ENCODE peak calls at places on chromosome 13, in eight cellular contexts. Q is AG04450, A is caudate nucleus, K is cardiac muscle cell, W is uterus, Y is H1, J is IMR-90, X is RWPE1. U is an unnamed sample.

GRCh38 chr13:111318396-111318795 is 2.0 kb upstream of the TEX29 start:
- DNase-seq in A (no peak), W (no peak), K (no peak), X (no peak), Y (peak; percentile 37), Q (no peak), J (peak; percentile 9), U (no peak)

GRCh38 chr13:108463365-108463764 is 166.0 kb upstream of the MYO16 start:
- DNase-seq in Q (peak; percentile 62), W (no peak), Y (no peak), J (peak; percentile 94), K (peak; percentile 69), A (no peak), X (peak; percentile 75), U (peak; percentile 77)

GRCh38 chr13:70950664-70951063 is 842.4 kb upstream of the KLHL1 start:
- DNase-seq in J (no peak), A (no peak), Q (no peak), Y (no peak), X (no peak), W (no peak), K (no peak), U (no peak)

GRCh38 chr13:30792257-30793000 is 57.1 kb downstream of the ALOX5AP start:
- DNase-seq in A (peak; percentile 61), J (peak; percentile 94), K (peak; percentile 96), Q (peak; percentile 92), W (peak; percentile 78), X (peak; percentile 91), Y (no peak), U (peak; percentile 93)

GRCh38 chr13:37791699-37792098 is 77.9 kb downstream of the TRPC4 start:
- DNase-seq in X (no peak), W (no peak), Q (no peak), K (peak; percentile 57), J (peak; percentile 10), Y (no peak), A (no peak), U (no peak)

GRCh38 chr13:26538363-26539317 is 18.8 kb upstream of the WASF3 start:
- DNase-seq in J (no peak), Y (no peak), K (peak; percentile 27), Q (no peak), A (no peak), W (no peak), X (no peak), U (no peak)

GRCh38 chr13:30464496-30465351 is 1.0 kb downstream of the HMGB1 start:
- DNase-seq in J (peak; percentile 70), Y (peak; percentile 56), Q (peak; percentile 34), A (peak; percentile 81), K (peak; percentile 92), W (peak; percentile 79), X (peak; percentile 41), U (peak; percentile 61)

GRCh38 chr13:36490055-36490454 is 57.8 kb downstream of the CCNA1 start:
- DNase-seq in Y (no peak), W (no peak), Q (no peak), K (no peak), X (no peak), J (no peak), A (no peak), U (no peak)

GRCh38 chr13:75468098-75468497 is 13.9 kb downstream of the TBC1D4 start:
- DNase-seq in K (peak; percentile 35), J (peak; percentile 53), X (no peak), A (no peak), Q (no peak), W (no peak), Y (no peak), U (no peak)

GRCh38 chr13:20348645-20349408 is 116.7 kb upstream of the GJB6 start:
- DNase-seq in X (no peak), Q (no peak), W (no peak), K (no peak), J (no peak), A (no peak), Y (no peak), U (no peak)

GRCh38 chr13:20349564-20350379 is 117.7 kb upstream of the GJB6 start:
- DNase-seq in Q (no peak), K (no peak), Y (no peak), W (no peak), J (no peak), A (no peak), X (no peak), U (no peak)

GRCh38 chr13:20350380-20350763 is 118.3 kb upstream of the GJB6 start:
- DNase-seq in A (no peak), J (no peak), Y (no peak), K (no peak), W (no peak), X (no peak), Q (no peak), U (no peak)

GRCh38 chr13:20351279-20352022 is 119.3 kb upstream of the GJB6 start:
- DNase-seq in W (no peak), A (no peak), J (peak; percentile 75), K (peak; percentile 87), X (peak; percentile 53), Q (peak; percentile 26), Y (no peak), U (peak; percentile 57)

GRCh38 chr13:20350819-20351218 is 118.7 kb upstream of the GJB6 start:
- DNase-seq in J (no peak), X (peak; percentile 65), Q (no peak), Y (no peak), W (no peak), A (no peak), K (no peak), U (no peak)
- H3K27ac ChIP-seq in J (no peak overlapping the region), X (peak overlapping the region; percentile 81), Q (no peak overlapping the region), Y (no peak overlapping the region), W (no peak overlapping the region), A (no peak overlapping the region), K (no peak overlapping the region), U (no peak overlapping the region)

DNA sequence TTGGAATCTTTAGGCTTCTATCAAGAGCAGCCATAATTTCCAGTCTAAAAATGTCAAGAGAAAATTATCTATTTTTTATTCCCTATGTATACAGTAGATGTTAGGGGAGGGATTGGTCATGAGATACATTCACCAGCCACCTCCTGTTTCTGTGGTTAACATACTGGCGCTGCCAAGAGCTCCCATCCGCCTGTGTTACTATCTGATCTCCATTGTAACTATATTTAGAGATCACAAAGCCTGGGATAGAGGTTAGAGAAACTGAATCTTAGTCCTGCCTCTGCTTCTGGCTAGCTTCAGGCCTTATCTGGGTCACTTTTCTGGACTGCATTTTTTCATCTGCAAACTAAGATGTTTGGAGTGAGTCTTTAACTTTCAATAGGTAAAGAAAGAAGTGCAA is 46.3 kb downstream of the POLR1D start:
- DNase-seq in Y (no peak), K (peak; percentile 65), A (no peak), X (no peak), Q (no peak), W (no peak), J (no peak), U (no peak)
- H3K27ac ChIP-seq in Y (no peak overlapping the region), K (peak overlapping the region; percentile 72), A (no peak overlapping the region), X (no peak overlapping the region), Q (no peak overlapping the region), W (no peak overlapping the region), J (no peak overlapping the region), U (no peak overlapping the region)

GRCh38 chr13:98707309-98707999 is 45.0 kb downstream of the SLC15A1 start:
- DNase-seq in Y (no peak), X (no peak), Q (no peak), W (no peak), K (no peak), A (no peak), J (no peak), U (no peak)
- H3K27ac ChIP-seq in Y (no peak overlapping the region), X (no peak overlapping the region), Q (no peak overlapping the region), W (no peak overlapping the region), K (no peak overlapping the region), A (no peak overlapping the region), J (no peak overlapping the region), U (no peak overlapping the region)

GRCh38 chr13:47904891-47905290 is 96.2 kb downstream of the SUCLA2 start:
- DNase-seq in A (no peak), X (no peak), K (no peak), Q (no peak), Y (no peak), J (no peak), W (no peak), U (no peak)
- H3K27ac ChIP-seq in A (no peak overlapping the region), X (no peak overlapping the region), K (no peak overlapping the region), Q (no peak overlapping the region), Y (no peak overlapping the region), J (no peak overlapping the region), W (peak overlapping the region; percentile 76), U (no peak overlapping the region)

DNA sequence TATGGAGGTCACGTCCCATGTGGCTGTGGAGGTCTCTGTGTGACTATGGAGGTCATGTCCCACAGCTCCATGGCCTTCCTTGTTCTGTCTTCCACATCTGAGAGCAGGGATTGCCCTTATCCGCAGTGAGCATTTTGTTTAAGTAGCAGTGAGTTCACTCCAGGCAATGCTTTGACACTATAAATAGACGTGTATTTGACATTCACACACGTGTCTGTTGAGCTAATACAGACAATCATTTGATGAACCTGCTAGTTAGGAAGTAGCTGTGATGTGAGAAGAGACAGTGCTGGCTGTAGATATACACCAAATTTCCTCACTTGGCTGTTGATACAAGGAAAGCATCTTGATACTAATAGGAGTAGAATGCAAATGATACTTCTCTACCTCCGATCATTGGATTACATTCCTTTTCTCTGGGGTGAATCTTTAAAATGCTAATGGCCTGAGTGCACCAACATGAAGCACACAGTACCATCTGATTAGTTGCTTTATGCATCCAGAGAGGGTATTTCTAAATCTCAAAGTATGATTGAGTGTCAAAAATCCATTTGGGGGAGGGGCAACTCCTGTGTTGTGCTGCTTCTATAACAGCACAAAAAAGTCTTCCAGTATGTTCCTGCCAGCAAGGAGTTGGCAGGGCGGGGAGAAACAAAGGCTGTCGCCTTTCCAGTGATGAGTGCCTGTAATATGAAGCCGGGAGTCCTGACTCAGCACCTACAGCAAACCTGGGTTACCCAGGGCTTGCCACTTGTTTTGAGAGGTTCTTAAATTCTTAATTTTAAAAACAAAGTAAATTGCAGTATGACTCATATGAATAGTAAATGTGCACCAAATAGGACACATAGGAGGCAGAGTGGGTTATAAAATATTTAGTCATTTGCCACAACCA is 7.0 kb downstream of the CUL4A start:
- DNase-seq in J (peak; percentile 74), Q (no peak), X (peak; percentile 65), A (no peak), W (no peak), Y (no peak), K (peak; percentile 52), U (peak; percentile 60)
- H3K27ac ChIP-seq in J (peak overlapping the region; percentile 0), Q (peak overlapping the region; percentile 43), X (peak overlapping the region; percentile 70), A (peak overlapping the region; percentile 58), W (no peak overlapping the region), Y (peak overlapping the region; percentile 15), K (peak overlapping the region; percentile 90), U (no peak overlapping the region)

GRCh38 chr13:58434943-58435342 is 803.4 kb downstream of the PCDH17 start:
- DNase-seq in A (no peak), Y (no peak), K (no peak), J (no peak), X (no peak), W (no peak), Q (no peak), U (no peak)

DNA sequence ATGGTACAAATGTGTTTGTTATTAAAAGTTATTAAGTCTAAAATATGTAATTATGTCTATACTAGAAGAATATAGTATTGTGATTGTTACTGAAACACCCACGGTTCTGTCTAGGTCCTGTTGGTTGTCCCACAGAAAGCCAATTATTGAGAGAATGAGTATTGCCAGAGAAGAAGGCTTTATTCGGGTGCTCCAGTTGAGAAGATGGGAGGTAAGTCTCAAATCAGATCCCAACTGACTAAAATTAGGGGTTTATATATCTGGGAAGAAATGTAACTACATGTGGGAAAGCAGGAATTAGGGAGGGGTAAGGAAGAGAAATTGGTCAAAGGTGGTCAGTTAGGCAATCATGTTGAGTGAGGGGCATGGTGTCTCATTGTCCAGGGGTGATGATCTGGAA is 798.4 kb downstream of the PCDH17 start:
- DNase-seq in A (no peak), Q (no peak), J (no peak), X (no peak), W (no peak), K (no peak), Y (no peak), U (no peak)
- H3K27ac ChIP-seq in A (no peak overlapping the region), Q (no peak overlapping the region), J (no peak overlapping the region), X (no peak overlapping the region), W (no peak overlapping the region), K (no peak overlapping the region), Y (no peak overlapping the region), U (no peak overlapping the region)

GRCh38 chr13:62207388-62207787 is 791.7 kb upstream of the PCDH20 start:
- DNase-seq in X (no peak), Y (no peak), A (no peak), K (no peak), Q (no peak), W (no peak), J (no peak), U (no peak)
- H3K27ac ChIP-seq in X (no peak overlapping the region), Y (no peak overlapping the region), A (no peak overlapping the region), K (no peak overlapping the region), Q (no peak overlapping the region), W (no peak overlapping the region), J (no peak overlapping the region), U (no peak overlapping the region)